ENCODE peak calls at places on chromosomes 16 and 17, in seven cellular contexts. E is GM06990, T is AG04450, F is vagina, V is cardiac fibroblast, X is heart right ventricle, Y is endodermal cell. W is an unnamed sample.

GRCh38 chr17:68820825-68821481 is 134.2 kb downstream of the ABCA8 start:
- DNase-seq in X (no peak), Y (no peak), E (no peak), V (no peak), F (no peak), T (no peak), W (no peak)

GRCh38 chr17:29617481-29618271 is 5.0 kb downstream of the CORO6 start:
- DNase-seq in V (peak), T (no peak), F (no peak), E (peak), X (peak), Y (peak), W (no peak)

GRCh38 chr17:19867094-19867653 is 562 bp downstream of the ULK2 start:
- DNase-seq in V (peak), Y (peak), F (no peak), X (peak), E (peak), T (no peak), W (peak)

GRCh38 chr16:10868562-10869469 is 8.2 kb upstream of the CIITA start:
- DNase-seq in V (no peak), F (no peak), E (peak), T (no peak), X (peak), Y (no peak), W (no peak)

GRCh38 chr16:13638218-13638617 is 281.7 kb upstream of the ERCC4 start:
- DNase-seq in X (no peak), T (no peak), V (no peak), F (no peak), E (no peak), Y (no peak), W (no peak)

GRCh38 chr17:6162216-6162615 is 92.0 kb downstream of the WSCD1 start:
- DNase-seq in V (no peak), Y (peak), X (no peak), E (no peak), T (no peak), F (no peak), W (no peak)

GRCh38 chr16:78884199-78884598 is 716.3 kb downstream of the MAF start:
- DNase-seq in E (no peak), T (no peak), F (no peak), Y (no peak), X (no peak), V (no peak), W (no peak)

GRCh38 chr17:74736423-74737298 is at the start of gene RAB37:
- DNase-seq in X (peak), V (peak), F (no peak), T (no peak), Y (peak), E (peak), W (peak)

GRCh38 chr16:19210175-19210924 is 42.3 kb downstream of the SYT17 start:
- DNase-seq in X (no peak), F (no peak), T (peak), V (no peak), Y (no peak), E (peak), W (no peak)

GRCh38 chr17:19346351-19347255 is 15.9 kb downstream of the B9D1 start:
- DNase-seq in Y (peak), V (peak), F (no peak), X (peak), E (no peak), T (peak), W (no peak)

GRCh38 chr17:34354637-34355036 is 1.6 kb upstream of the CCL13 start:
- DNase-seq in X (no peak), Y (no peak), T (peak), V (peak), E (no peak), F (no peak), W (no peak)

GRCh38 chr17:78889525-78889924 is 13.5 kb downstream of the CEP295NL start:
- DNase-seq in E (peak), X (no peak), F (no peak), T (no peak), V (no peak), Y (no peak), W (no peak)

GRCh38 chr17:17472333-17472920 is 4.4 kb upstream of the MED9 start:
- DNase-seq in Y (no peak), F (no peak), V (no peak), X (no peak), T (no peak), E (no peak), W (no peak)

GRCh38 chr17:49031965-49032928 is 35.1 kb downstream of the IGF2BP1 start:
- DNase-seq in V (peak), Y (peak), X (no peak), E (peak), F (no peak), T (peak), W (peak)

GRCh38 chr17:48541036-48541573 is 3.8 kb downstream of the HOXB2 start:
- DNase-seq in T (no peak), E (no peak), F (no peak), Y (peak), X (no peak), V (no peak), W (no peak)

GRCh38 chr17:55532670-55533069 is 21.4 kb upstream of the SMIM36 start:
- DNase-seq in Y (no peak), T (no peak), F (no peak), V (no peak), X (no peak), E (no peak), W (no peak)

GRCh38 chr17:14715531-14715930 is 414.6 kb downstream of the HS3ST3B1 start:
- DNase-seq in F (no peak), X (no peak), E (no peak), V (peak), T (no peak), Y (no peak), W (no peak)

GRCh38 chr17:59561042-59561441 is 4.4 kb upstream of the DHX40 start:
- DNase-seq in E (no peak), X (no peak), T (no peak), V (peak), F (no peak), Y (peak), W (no peak)

GRCh38 chr17:69528035-69528434 is 113.5 kb downstream of the MAP2K6 start:
- DNase-seq in T (no peak), E (no peak), F (no peak), Y (no peak), V (no peak), X (no peak), W (no peak)

GRCh38 chr16:54444851-54445523 is 158.4 kb upstream of the IRX3 start:
- DNase-seq in E (no peak), Y (no peak), F (no peak), V (peak), T (no peak), X (no peak), W (no peak)

GRCh38 chr16:3912373-3912772 is 31.9 kb upstream of the CREBBP start:
- DNase-seq in V (no peak), Y (no peak), T (no peak), F (no peak), E (no peak), X (no peak), W (no peak)

GRCh38 chr17:76379646-76380376 is 4.6 kb upstream of the SPHK1 start:
- DNase-seq in Y (no peak), T (no peak), E (no peak), X (no peak), V (no peak), F (no peak), W (no peak)

GRCh38 chr17:8176197-8176940 is at the start of gene TMEM107:
- DNase-seq in X (peak), Y (peak), V (peak), T (no peak), E (peak), F (no peak), W (peak)

GRCh38 chr17:42365136-42365535 is 23.1 kb downstream of the STAT3 start:
- DNase-seq in Y (no peak), V (peak), F (no peak), E (no peak), X (no peak), T (no peak), W (no peak)

GRCh38 chr17:7955414-7956042 is 23.5 kb downstream of the CNTROB start:
- DNase-seq in F (no peak), V (peak), X (no peak), T (no peak), E (no peak), Y (no peak), W (no peak)

GRCh38 chr17:58968662-58969061 is 138.0 kb downstream of the TRIM37 start:
- DNase-seq in E (no peak), F (no peak), T (no peak), X (no peak), Y (no peak), V (no peak), W (no peak)

GRCh38 chr17:41121742-41122141 is 2.2 kb downstream of the KRTAP4-12 start:
- DNase-seq in X (no peak), F (no peak), T (no peak), V (no peak), Y (no peak), E (no peak), W (no peak)

GRCh38 chr17:497587-498034 is 145.0 kb upstream of the RPH3AL start:
- DNase-seq in T (no peak), E (no peak), V (no peak), X (no peak), Y (no peak), F (no peak), W (no peak)

GRCh38 chr16:81623365-81624102 is 155.6 kb upstream of the PLCG2 start:
- DNase-seq in Y (peak), X (no peak), F (no peak), T (no peak), V (peak), E (no peak), W (no peak)

GRCh38 chr17:40966848-40967247 is at the start of gene KRT39:
- DNase-seq in X (no peak), Y (no peak), T (no peak), F (no peak), E (no peak), V (no peak), W (no peak)

GRCh38 chr17:1643293-1643998 is 2.1 kb downstream of the SCARF1 start:
- DNase-seq in V (no peak), X (peak), Y (peak), F (no peak), T (no peak), E (peak), W (peak)

GRCh38 chr16:83113317-83113716 is 486.5 kb downstream of the CDH13 start:
- DNase-seq in Y (peak), F (no peak), E (no peak), T (no peak), V (peak), X (no peak), W (peak)
- TF ChIP-seq CTCF in Y (peak), F (no peak), E (peak), T (peak), V (peak), X (peak), W (peak)

DNA sequence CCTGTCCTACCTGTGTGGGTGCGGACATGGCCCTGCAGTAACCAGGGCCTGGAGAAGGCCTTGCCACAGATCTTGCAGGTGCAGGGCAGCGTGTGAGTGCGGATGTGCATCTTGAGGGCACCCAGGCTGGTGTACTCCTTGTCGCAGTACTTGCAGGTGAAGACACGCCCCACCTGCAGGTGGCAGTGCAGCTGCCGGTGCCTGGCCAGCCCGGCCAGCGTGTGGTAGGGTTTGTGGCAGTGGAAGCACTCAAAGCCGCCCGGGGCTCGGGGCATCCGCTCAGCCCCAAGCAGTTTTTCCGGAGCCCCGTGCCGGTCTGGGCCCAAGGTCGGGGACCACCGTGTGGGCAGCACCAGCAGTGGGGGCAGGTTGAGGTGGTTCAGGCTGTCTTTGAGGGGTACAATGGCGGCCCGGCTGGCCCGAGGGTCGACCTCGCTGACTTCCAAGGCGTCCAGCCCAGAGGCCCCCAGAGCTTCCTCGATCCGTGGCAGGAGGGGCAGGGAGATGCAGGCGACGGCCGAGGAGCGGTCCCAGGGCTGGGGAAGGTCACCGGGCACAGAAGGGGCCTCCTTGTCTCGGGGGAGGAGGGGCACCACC is 5.1 kb downstream of the SNAI3 start:
- DNase-seq in E (peak), T (no peak), Y (peak), F (no peak), V (no peak), X (no peak), W (no peak)
- TF ChIP-seq CTCF in E (peak), T (peak), Y (peak), F (no peak), V (peak), X (no peak), W (peak)

GRCh38 chr17:81390436-81391214 is 4.6 kb upstream of the BAHCC1 start:
- DNase-seq in V (no peak), T (no peak), Y (no peak), X (no peak), F (no peak), E (no peak), W (no peak)
- TF ChIP-seq CTCF in V (no peak), T (no peak), Y (no peak), X (no peak), F (no peak), E (no peak), W (no peak)

GRCh38 chr17:82415336-82415735 is 2.8 kb upstream of the HEXD start:
- DNase-seq in T (no peak), V (no peak), F (no peak), X (no peak), E (no peak), Y (no peak), W (no peak)

GRCh38 chr17:82416264-82416663 is 1.9 kb upstream of the HEXD start:
- DNase-seq in T (no peak), F (no peak), X (no peak), Y (no peak), E (no peak), V (no peak), W (no peak)

GRCh38 chr17:82418001-82418986 is at the start of the genes HEXD and OGFOD3:
- DNase-seq in T (no peak), V (peak), E (peak), F (no peak), Y (peak), X (peak), W (peak)

GRCh38 chr17:82415786-82416185 is 2.4 kb upstream of the HEXD start:
- DNase-seq in V (no peak), E (no peak), F (no peak), Y (no peak), X (no peak), T (no peak), W (no peak)

DNA sequence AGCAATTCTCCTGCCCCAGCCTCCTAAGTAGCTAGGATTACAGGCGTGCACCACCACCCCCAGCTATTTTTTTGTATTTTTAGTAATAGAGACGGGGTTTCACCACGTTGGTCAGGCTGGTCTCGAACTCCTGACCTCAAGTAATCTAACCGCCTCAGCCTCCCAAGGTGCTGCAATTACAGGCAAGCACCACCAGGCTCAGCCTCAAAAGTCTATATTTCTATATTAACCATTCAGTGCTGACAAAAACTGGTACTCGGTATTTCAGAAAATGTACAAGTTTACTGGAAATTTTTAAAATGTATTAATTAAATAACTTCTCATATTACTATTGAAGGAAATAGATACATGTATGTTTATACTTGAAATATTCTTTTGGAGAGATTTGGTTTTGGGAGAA is 1.4 kb upstream of the HEXD start:
- DNase-seq in Y (no peak), F (no peak), T (no peak), E (no peak), X (no peak), V (no peak), W (no peak)
- TF ChIP-seq CTCF in Y (peak), F (no peak), T (peak), E (no peak), X (no peak), V (peak), W (peak)

GRCh38 chr16:17515421-17516210 is 44.9 kb upstream of the XYLT1 start:
- DNase-seq in X (no peak), V (peak), F (no peak), T (no peak), E (no peak), Y (no peak), W (no peak)
- TF ChIP-seq CTCF in X (no peak), V (no peak), F (no peak), T (no peak), E (no peak), Y (no peak), W (no peak)